ENCODE peak calls at places on chromosomes 3 and 15, in five cellular contexts. V, R, M, F and J are unnamed samples.

GRCh38 chr15:69403611-69404010 is 10.5 kb upstream of the KIF23 start:
- DNase-seq in V (no peak), M (no peak), F (no peak), R (no peak), J (no peak)

GRCh38 chr3:160260587-160261270 is 35.5 kb downstream of the C3orf80 start:
- DNase-seq in F (no peak), M (no peak), R (no peak), V (no peak), J (no peak)

GRCh38 chr3:112739252-112739945 is 98.5 kb upstream of the CCDC80 start:
- DNase-seq in M (no peak), V (no peak), R (no peak), F (no peak), J (no peak)

GRCh38 chr3:108124337-108125150 is 33.7 kb upstream of the CD47 start:
- DNase-seq in V (no peak), R (no peak), F (no peak), M (no peak), J (no peak)

GRCh38 chr3:102237838-102238237 is 197.0 kb upstream of the ZPLD1 start:
- DNase-seq in M (no peak), R (no peak), F (no peak), V (no peak), J (no peak)

GRCh38 chr3:72224804-72225509 is 440.0 kb upstream of the PROK2 start:
- DNase-seq in F (no peak), V (no peak), R (no peak), M (no peak), J (no peak)

GRCh38 chr3:11020764-11021163 is 28.2 kb downstream of the SLC6A1 start:
- DNase-seq in F (no peak), R (no peak), M (no peak), V (no peak), J (no peak)

GRCh38 chr3:9779197-9779596 is 9.4 kb upstream of the CAMK1 start:
- DNase-seq in V (no peak), F (peak), M (no peak), R (no peak), J (peak)

GRCh38 chr3:177427540-177427939 is 230.3 kb upstream of the TBL1XR1 start:
- DNase-seq in V (no peak), F (no peak), M (no peak), R (no peak), J (no peak)

GRCh38 chr3:114451561-114452018 is 157.8 kb downstream of the TIGIT start:
- DNase-seq in F (no peak), M (no peak), R (no peak), V (no peak), J (peak)

GRCh38 chr3:278300-279064 is 81.9 kb downstream of the CHL1 start:
- DNase-seq in R (no peak), M (no peak), F (no peak), V (no peak), J (no peak)

GRCh38 chr3:143576568-143577270 is 271.5 kb downstream of the SLC9A9 start:
- DNase-seq in F (no peak), R (no peak), V (no peak), M (no peak), J (no peak)

GRCh38 chr15:25683911-25684310 is 179.2 kb downstream of the ATP10A start:
- DNase-seq in V (no peak), F (no peak), M (no peak), R (no peak), J (no peak)

GRCh38 chr15:75030023-75030413 is 6.6 kb downstream of the PPCDC start:
- DNase-seq in V (no peak), F (no peak), M (no peak), R (no peak), J (peak)

GRCh38 chr3:19901337-19901736 is 32.7 kb downstream of the EFHB start:
- DNase-seq in F (no peak), M (no peak), V (no peak), R (no peak), J (no peak)

GRCh38 chr15:59532770-59533379 is 78.7 kb upstream of the GCNT3 start:
- DNase-seq in R (peak), M (no peak), V (peak), F (no peak), J (no peak)

GRCh38 chr15:97517726-97518125 is 442.8 kb upstream of the ARRDC4 start:
- DNase-seq in V (no peak), M (no peak), R (no peak), F (no peak), J (no peak)

GRCh38 chr15:93987068-93987467 is 244.3 kb upstream of the MCTP2 start:
- DNase-seq in V (no peak), M (no peak), F (no peak), R (no peak), J (no peak)

GRCh38 chr15:50675524-50676144 is 11.0 kb downstream of the TRPM7 start:
- DNase-seq in R (no peak), V (peak), F (no peak), M (no peak), J (no peak)

DNA sequence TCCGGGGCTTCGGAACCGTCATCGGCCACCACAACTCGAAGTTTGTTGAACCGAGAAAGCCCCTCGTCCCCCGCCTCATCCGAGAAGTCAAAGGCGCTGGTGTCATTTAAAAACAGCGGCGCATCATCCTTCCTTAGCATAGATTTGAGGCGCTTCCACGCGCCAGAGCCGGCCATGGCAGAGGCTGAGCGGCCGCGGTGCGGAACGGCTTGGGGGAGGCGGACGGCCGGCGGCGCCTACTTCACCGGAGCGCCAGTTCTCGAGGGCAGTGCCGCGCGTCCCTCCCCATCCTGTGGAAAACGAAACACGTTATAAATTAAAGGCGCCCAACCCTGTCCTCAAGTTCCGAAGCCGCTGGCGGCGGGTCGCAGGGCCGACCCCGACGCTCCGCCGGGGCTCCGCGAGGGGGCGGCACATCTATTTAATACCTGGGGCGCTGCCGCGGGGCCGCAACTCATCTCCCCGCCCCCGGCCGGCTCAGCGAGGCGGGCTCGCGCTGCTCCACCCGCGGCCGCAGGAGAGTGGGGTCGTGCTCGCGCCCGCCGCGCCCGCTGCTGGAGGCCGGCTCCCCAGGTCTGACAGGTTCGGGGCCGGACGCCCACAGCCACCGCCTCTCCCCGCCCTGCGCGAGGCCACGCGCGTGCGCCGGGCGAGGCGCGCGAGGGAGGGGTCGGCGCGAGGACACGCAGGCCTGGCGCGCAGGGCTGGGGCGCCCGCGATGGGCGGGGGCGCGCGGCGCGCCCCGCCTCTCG is at the start of gene SLC30A4:
- DNase-seq in F (peak), R (no peak), M (peak), V (no peak), J (peak)
- TF ChIP-seq POLR2AphosphoS5 in F (peak), R (no peak), M (no peak), V (peak), J (peak)

DNA sequence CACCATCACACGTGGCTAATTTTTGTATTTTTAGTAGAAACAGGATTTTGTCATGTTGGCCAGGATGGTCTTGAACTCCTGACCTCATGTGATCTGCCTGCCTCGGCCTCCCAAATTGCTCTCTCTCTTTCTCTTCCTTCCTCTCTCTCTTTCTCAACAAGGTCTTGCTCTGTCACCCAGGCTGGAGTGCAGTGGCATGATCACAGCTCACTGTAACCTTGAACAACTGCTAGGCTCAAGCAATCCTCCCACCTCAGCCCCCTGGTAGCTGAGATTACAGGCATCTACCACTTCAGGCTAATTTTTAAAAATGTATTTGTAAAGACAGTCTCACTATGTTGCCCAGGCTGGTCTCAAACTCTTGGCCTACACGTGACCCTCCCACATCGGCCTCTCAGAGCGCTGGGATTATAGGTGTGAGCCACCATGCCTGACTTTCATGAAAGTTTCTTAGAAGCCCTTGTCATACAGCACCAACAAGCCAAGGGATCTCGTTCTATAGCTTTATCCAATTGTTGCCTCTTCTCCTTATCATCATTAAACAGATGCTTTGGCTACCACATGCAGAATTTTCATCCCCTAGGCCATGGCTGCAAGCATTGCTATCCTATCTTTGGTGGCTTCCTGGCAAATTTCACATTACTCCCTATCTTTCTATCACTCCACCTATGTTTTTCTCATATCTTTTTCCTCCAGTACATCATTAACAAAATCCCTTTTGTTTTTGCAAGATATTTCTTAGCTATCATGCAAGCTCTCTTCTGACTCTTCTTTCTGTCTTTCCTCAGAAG is 5.7 kb downstream of the CCDC32 start:
- DNase-seq in V (no peak), R (no peak), F (no peak), M (no peak), J (no peak)
- TF ChIP-seq POLR2AphosphoS5 in V (no peak), R (no peak), F (no peak), M (no peak), J (no peak)

GRCh38 chr3:153158961-153159735 is 2.9 kb upstream of the RAP2B start:
- DNase-seq in M (no peak), V (no peak), R (no peak), F (no peak), J (no peak)

GRCh38 chr3:153161138-153161713 is 800 bp upstream of the RAP2B start:
- DNase-seq in M (peak), F (peak), V (peak), R (peak), J (peak)

GRCh38 chr3:153161714-153162512 is at the start of gene RAP2B:
- DNase-seq in R (peak), V (peak), M (peak), F (peak), J (peak)

GRCh38 chr3:153159771-153160397 is 2.1 kb upstream of the RAP2B start:
- DNase-seq in F (peak), V (no peak), R (no peak), M (no peak), J (no peak)

GRCh38 chr3:153160451-153161137 is 1.4 kb upstream of the RAP2B start:
- DNase-seq in V (peak), R (no peak), F (peak), M (peak), J (peak)
- TF ChIP-seq POLR2AphosphoS5 in V (peak), R (no peak), F (peak), M (peak), J (peak)

GRCh38 chr3:71064976-71065763 is 518.4 kb downstream of the FOXP1 start:
- DNase-seq in R (no peak), V (no peak), F (peak), M (no peak), J (peak)
- TF ChIP-seq POLR2AphosphoS5 in R (no peak), V (no peak), F (peak), M (no peak), J (no peak)

GRCh38 chr3:123724306-123724705 is 139.5 kb upstream of the HACD2 start:
- DNase-seq in M (no peak), F (no peak), R (no peak), V (peak), J (no peak)

GRCh38 chr3:123728014-123728413 is 143.2 kb upstream of the HACD2 start:
- DNase-seq in F (no peak), V (no peak), M (no peak), R (no peak), J (no peak)

GRCh38 chr3:123728991-123729390 is 144.1 kb upstream of the HACD2 start:
- DNase-seq in V (no peak), F (no peak), R (no peak), M (no peak), J (no peak)

GRCh38 chr3:123723527-123724168 is 138.8 kb upstream of the HACD2 start:
- DNase-seq in F (no peak), V (peak), M (peak), R (peak), J (peak)

GRCh38 chr3:123725652-123726400 is 141.0 kb upstream of the HACD2 start:
- DNase-seq in F (no peak), R (no peak), M (no peak), V (no peak), J (no peak)
- TF ChIP-seq POLR2AphosphoS5 in F (no peak), R (no peak), M (no peak), V (no peak), J (no peak)

DNA sequence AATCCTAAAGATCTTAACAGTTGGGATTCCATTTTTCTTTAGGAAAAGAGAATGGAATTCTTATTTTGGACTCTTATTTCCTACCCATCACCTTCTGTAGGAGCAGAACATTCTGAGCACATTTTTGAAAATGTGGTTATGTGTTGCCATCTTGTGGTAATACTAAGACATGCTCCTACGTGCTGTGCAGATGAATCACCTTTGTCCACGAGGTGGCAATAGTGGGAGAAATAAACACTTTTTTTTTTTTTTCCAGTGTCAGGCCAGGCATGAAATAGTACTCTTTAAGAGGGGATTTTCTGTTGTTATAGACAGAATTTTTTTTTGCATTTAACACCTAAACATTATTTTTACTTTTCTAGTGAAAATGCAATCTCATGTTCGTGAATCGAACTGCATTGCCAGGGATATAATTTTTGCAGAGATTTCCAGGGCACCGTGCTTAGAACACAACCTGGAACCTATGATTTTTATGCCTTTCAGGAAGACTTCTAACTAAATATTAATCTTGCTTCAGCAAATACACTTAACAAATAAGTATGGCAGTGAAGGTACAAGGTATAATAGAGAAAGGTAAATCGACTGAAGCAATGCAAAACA is 196.6 kb downstream of the GAP43 start:
- DNase-seq in F (no peak), V (peak), M (peak), R (peak), J (no peak)
- TF ChIP-seq POLR2AphosphoS5 in F (no peak), V (no peak), M (no peak), R (no peak), J (no peak)

DNA sequence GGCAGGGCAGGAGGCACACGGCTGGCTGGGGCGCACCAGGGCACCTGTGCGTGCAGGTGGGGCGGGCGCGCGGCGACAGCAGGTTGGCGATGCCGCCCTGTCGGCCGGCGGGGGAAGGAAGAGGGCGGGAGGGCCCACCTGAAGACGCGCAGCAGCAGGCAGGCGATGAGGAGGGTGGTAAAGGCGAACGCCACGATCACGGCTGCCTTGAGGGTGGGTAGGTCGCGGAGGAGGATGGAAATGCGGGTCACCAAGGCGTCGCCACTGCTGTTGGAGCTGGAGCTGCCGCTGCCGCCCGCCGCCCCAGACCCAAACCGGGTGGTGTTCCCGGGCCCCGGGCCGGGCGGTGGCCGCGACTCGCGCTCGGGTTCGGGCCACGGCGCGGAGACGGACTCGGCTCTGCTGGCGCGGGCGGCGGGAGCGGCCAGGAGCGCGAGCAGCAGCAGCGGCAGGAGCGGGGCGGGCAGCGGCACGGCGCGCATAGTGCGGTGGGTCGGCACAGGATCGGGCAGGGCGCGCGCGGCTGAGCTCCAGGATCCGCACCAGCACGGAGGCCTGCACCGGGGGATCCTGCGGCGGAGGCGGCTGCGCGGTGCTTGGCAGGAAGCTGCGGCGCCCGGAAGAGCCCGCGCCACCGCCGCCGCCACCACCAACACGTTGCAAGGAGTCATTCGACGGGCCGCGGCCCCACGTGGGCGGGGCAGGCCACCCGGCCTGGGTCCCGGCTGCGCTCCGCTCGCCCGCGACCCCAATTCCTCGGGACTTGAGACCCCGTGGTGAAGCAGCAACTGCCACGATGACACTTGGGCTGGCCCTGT is at the start of gene FAM174B:
- DNase-seq in M (no peak), R (no peak), V (no peak), F (no peak), J (peak)
- TF ChIP-seq POLR2AphosphoS5 in M (peak), R (no peak), V (no peak), F (no peak), J (peak)

GRCh38 chr3:58084166-58084565 is 75.9 kb downstream of the FLNB start:
- DNase-seq in V (no peak), F (no peak), R (no peak), M (no peak), J (no peak)
- TF ChIP-seq POLR2AphosphoS5 in V (no peak), F (peak), R (no peak), M (no peak), J (no peak)

GRCh38 chr3:116161570-116162290 is 283.6 kb downstream of the LSAMP start:
- DNase-seq in R (no peak), F (no peak), V (no peak), M (no peak), J (no peak)
- TF ChIP-seq POLR2AphosphoS5 in R (no peak), F (no peak), V (no peak), M (no peak), J (no peak)